ENCODE peak calls at places on chromosomes 4 and X, in nine cellular contexts. I is CD4-positive, alpha-beta T cell; A is foreskin fibroblast; N is AG04450; O is AG10803; Z is BJ; X is astrocyte of the cerebellum; R is gastrocnemius medialis; G is cardiac fibroblast. Q is an unnamed sample.

GRCh38 chr4:156799121-156799589 is 172.4 kb downstream of the PDGFC start:
- DNase-seq in O (peak; percentile 83), N (no peak), G (peak; percentile 75), X (no peak), A (peak; percentile 72), I (no peak), Z (no peak), R (no peak), Q (no peak)

GRCh38 chr4:183388021-183388420 is 56.4 kb upstream of the CDKN2AIP start:
- DNase-seq in Z (no peak), G (no peak), N (no peak), X (no peak), O (no peak), I (no peak), A (no peak), R (no peak), Q (no peak)

GRCh38 chr4:1512738-1513660 is 106.8 kb upstream of the NKX1-1 start:
- DNase-seq in R (no peak), O (peak; percentile 16), Z (no peak), N (no peak), A (peak; percentile 54), X (no peak), I (peak; percentile 39), G (peak; percentile 9), Q (peak; percentile 74)

GRCh38 chrX:109854096-109854495 is 121.0 kb upstream of the ACSL4 start:
- DNase-seq in Z (no peak), I (no peak), A (no peak), N (no peak), O (no peak), G (no peak), R (no peak), X (no peak), Q (no peak)

GRCh38 chrX:10327651-10328050 is 170.9 kb downstream of the CLCN4 start:
- DNase-seq in A (no peak), X (no peak), I (no peak), O (no peak), N (no peak), R (no peak), Z (no peak), G (peak; percentile 29), Q (no peak)

GRCh38 chrX:108270739-108271396 is 167.4 kb downstream of the COL4A6 start:
- DNase-seq in N (no peak), X (peak; percentile 68), G (peak; percentile 5), O (peak; percentile 17), R (no peak), I (no peak), Z (no peak), A (peak; percentile 60), Q (no peak)

GRCh38 chr4:131635191-131635590 is 1513.9 kb upstream of the PCDH10 start:
- DNase-seq in A (no peak), R (no peak), N (no peak), G (no peak), I (no peak), X (no peak), Z (no peak), O (no peak), Q (no peak)

GRCh38 chrX:130715299-130715698 is 187.7 kb downstream of the ENOX2 start:
- DNase-seq in X (peak; percentile 48), N (no peak), Z (no peak), G (peak; percentile 12), A (no peak), O (peak; percentile 71), I (no peak), R (peak; percentile 16), Q (no peak)

GRCh38 chr4:65599335-65599734 is 71.0 kb downstream of the EPHA5 start:
- DNase-seq in R (no peak), O (peak; percentile 10), I (no peak), X (no peak), N (no peak), G (peak; percentile 19), A (peak; percentile 0), Z (no peak), Q (no peak)

GRCh38 chr4:42906906-42907774 is 14.6 kb downstream of the GRXCR1 start:
- DNase-seq in I (no peak), O (no peak), A (no peak), N (no peak), Z (no peak), X (no peak), G (no peak), R (no peak), Q (no peak)

GRCh38 chr4:54004463-54004862 is 59.9 kb downstream of the CHIC2 start:
- DNase-seq in R (no peak), N (no peak), X (no peak), G (peak; percentile 40), A (no peak), Z (no peak), I (no peak), O (no peak), Q (no peak)

GRCh38 chr4:41157009-41157408 is 57.3 kb downstream of the APBB2 start:
- DNase-seq in R (no peak), G (no peak), Z (no peak), O (no peak), N (no peak), X (no peak), A (no peak), I (no peak), Q (no peak)

GRCh38 chr4:176729489-176729888 is 63.2 kb downstream of the VEGFC start:
- DNase-seq in A (no peak), R (no peak), Z (no peak), X (no peak), N (no peak), I (no peak), G (no peak), O (peak; percentile 60), Q (no peak)

GRCh38 chrX:6226646-6227444 is 1.8 kb downstream of the NLGN4X start:
- DNase-seq in R (no peak), G (no peak), A (peak; percentile 20), N (no peak), Z (no peak), I (no peak), O (no peak), X (no peak), Q (peak; percentile 31)

GRCh38 chr4:41887821-41888699 is 47.2 kb upstream of the TMEM33 start:
- DNase-seq in O (peak; percentile 48), G (peak; percentile 75), I (peak; percentile 25), Z (peak; percentile 1), A (peak; percentile 78), X (peak; percentile 37), R (no peak), N (peak; percentile 24), Q (peak; percentile 48)

GRCh38 chrX:155864655-155865054 is 16.5 kb upstream of the VAMP7 start:
- DNase-seq in Z (no peak), N (no peak), A (no peak), R (no peak), G (peak; percentile 16), O (no peak), X (no peak), I (no peak), Q (no peak)

GRCh38 chr4:122798917-122799316 is 27.7 kb upstream of the FGF2 start:
- DNase-seq in G (no peak), X (no peak), R (no peak), A (no peak), I (no peak), N (no peak), O (no peak), Z (no peak), Q (no peak)

GRCh38 chr4:155960522-155960921 is 6.9 kb upstream of the CTSO start:
- DNase-seq in I (no peak), X (peak; percentile 50), A (peak; percentile 19), N (no peak), O (peak; percentile 79), Z (no peak), R (no peak), G (peak; percentile 85), Q (no peak)

GRCh38 chr4:932713-933070 is 432 bp downstream of the TMEM175 start:
- DNase-seq in X (no peak), A (no peak), G (no peak), R (no peak), O (no peak), I (no peak), N (no peak), Z (no peak), Q (peak; percentile 43)

GRCh38 chr4:73142995-73143547 is 73.6 kb upstream of the COX18 start:
- DNase-seq in O (no peak), G (peak; percentile 13), I (no peak), Z (no peak), A (peak; percentile 2), X (no peak), R (no peak), N (no peak), Q (no peak)
- TF ChIP-seq CTCF in O (no peak), G (peak; percentile 16), I (peak; percentile 37), Z (no peak), A (no peak), X (no peak), R (no peak), N (peak; percentile 25), Q (no peak)

GRCh38 chr4:8085491-8086479 is 72.8 kb downstream of the ABLIM2 start:
- DNase-seq in O (no peak), G (no peak), X (no peak), A (no peak), I (no peak), R (no peak), Z (no peak), N (no peak), Q (no peak)
- TF ChIP-seq CTCF in O (no peak), G (no peak), X (peak; percentile 8), A (no peak), I (no peak), R (no peak), Z (no peak), N (no peak), Q (no peak)

GRCh38 chr4:47483722-47484121 is 1.4 kb upstream of the ATP10D start:
- DNase-seq in A (peak; percentile 9), O (peak; percentile 41), X (no peak), I (no peak), Z (no peak), R (no peak), N (no peak), G (no peak), Q (no peak)
- TF ChIP-seq CTCF in A (no peak), O (no peak), X (no peak), I (no peak), Z (no peak), R (no peak), N (no peak), G (no peak), Q (no peak)

GRCh38 chr4:179867300-179867878 is 2375.8 kb upstream of the TENM3 start:
- DNase-seq in I (no peak), Z (no peak), O (no peak), N (peak; percentile 44), R (no peak), G (peak; percentile 16), X (no peak), A (no peak), Q (peak; percentile 79)
- TF ChIP-seq CTCF in I (no peak), Z (no peak), O (no peak), N (peak; percentile 96), R (no peak), G (peak; percentile 47), X (peak; percentile 69), A (peak; percentile 24), Q (peak; percentile 83)

DNA sequence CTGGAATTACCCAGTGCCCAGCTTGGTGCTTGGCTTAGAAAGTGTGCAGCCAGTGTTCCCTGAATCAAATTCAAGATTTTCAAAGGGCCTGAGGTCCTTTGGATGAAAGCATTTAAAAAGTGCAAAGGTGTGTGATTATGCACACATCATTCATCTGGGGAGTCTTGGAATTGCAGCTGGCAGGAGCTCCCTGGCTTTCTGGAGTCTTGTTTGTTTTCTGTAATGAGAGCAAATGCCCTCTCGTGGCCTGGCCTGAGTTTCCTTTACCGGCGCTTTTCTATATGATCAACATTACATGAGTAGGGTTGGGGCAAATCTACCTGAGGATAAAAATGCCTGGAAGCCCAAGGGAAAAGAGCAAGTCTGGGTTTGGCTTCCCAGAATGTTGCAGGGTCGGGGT is 24.6 kb upstream of the SORCS2 start:
- DNase-seq in O (no peak), G (no peak), A (no peak), X (no peak), N (no peak), R (no peak), Z (no peak), I (no peak), Q (no peak)
- TF ChIP-seq CTCF in O (no peak), G (no peak), A (no peak), X (peak; percentile 9), N (no peak), R (no peak), Z (no peak), I (no peak), Q (no peak)

Q was measured in endothelial cell.